ENCODE peak calls at places on chromosome 12, in four cellular contexts. O is lung; B is stimulated activated naive CD8-positive, alpha-beta T cell treated with anti-CD3 and anti-CD28 coated beads, Interleukin-15, Interleukin-2, amounts not matched to agents 100 U/mL and 50 U/mL, for 24 hours; H is DMS153. S is an unnamed sample.

GRCh38 chr12:56104815-56105476 is 587 bp downstream of the PA2G4 start:
- DNase-seq in O (no peak), B (peak; percentile 43), H (no peak), S (peak; percentile 46)

GRCh38 chr12:39352470-39352869 is 90.5 kb downstream of the KIF21A start:
- DNase-seq in O (no peak), B (no peak), H (no peak), S (no peak)

GRCh38 chr12:102399653-102400052 is 80.7 kb downstream of the IGF1 start:
- DNase-seq in O (no peak), B (no peak), H (no peak), S (no peak)

GRCh38 chr12:31659087-31659942 is at the start of gene ETFBKMT:
- DNase-seq in O (peak; percentile 87), B (peak; percentile 91), H (peak; percentile 93), S (peak; percentile 98)

GRCh38 chr12:117679776-117680175 is 289.0 kb downstream of the KSR2 start:
- DNase-seq in O (no peak), B (no peak), H (no peak), S (no peak)

GRCh38 chr12:58176296-58176869 is 235.0 kb downstream of the ATP23 start:
- DNase-seq in O (no peak), B (peak; percentile 28), H (no peak), S (peak; percentile 38)

GRCh38 chr12:103855036-103855712 is 14.1 kb upstream of the NT5DC3 start:
- DNase-seq in O (no peak), B (no peak), H (peak; percentile 46), S (no peak)

GRCh38 chr12:38838211-38838850 is 67.1 kb downstream of the CPNE8 start:
- DNase-seq in O (no peak), B (no peak), H (no peak), S (no peak)

GRCh38 chr12:113766133-113766879 is 199.8 kb downstream of the RBM19 start:
- DNase-seq in O (no peak), B (no peak), H (no peak), S (no peak)

GRCh38 chr12:93530358-93530757 is 42.1 kb upstream of the SOCS2 start:
- DNase-seq in O (no peak), B (no peak), H (no peak), S (no peak)

GRCh38 chr12:52892193-52892852 is 12.6 kb downstream of the KRT8 start:
- DNase-seq in O (no peak), B (no peak), H (no peak), S (no peak)

GRCh38 chr12:50728417-50728816 is 35.5 kb upstream of the ATF1 start:
- DNase-seq in O (no peak), B (no peak), H (no peak), S (no peak)